ENCODE peak calls at places on chromosome 5, in ten cellular contexts. X is stimulated activated CD4-positive, alpha-beta T cell treated with anti-CD3 and anti-CD28 coated beads, Interleukin-2, amount 100 ng/mL, for 4 hours; P is GM03348; S is mesenteric fat pad; C is A172; Y is CD4-positive, CD25-positive, alpha-beta regulatory T cell; F is foreskin melanocyte; I is HEK293T; Z is germinal center; U is ureter. M is an unnamed sample.

GRCh38 chr5:53983568-53984465 is 326.6 kb downstream of the ARL15 start:
- DNase-seq in I (no peak), Y (no peak), F (no peak), Z (no peak), C (peak), P (peak), U (no peak), X (no peak), S (no peak), M (no peak)

GRCh38 chr5:93402451-93402850 is 178.6 kb downstream of the NR2F1-AS1 start:
- DNase-seq in X (no peak), F (no peak), S (no peak), I (no peak), P (no peak), Y (no peak), C (no peak), Z (no peak), U (no peak), M (no peak)

GRCh38 chr5:82105457-82105856 is 133.6 kb downstream of the ATG10 start:
- DNase-seq in U (no peak), Y (no peak), C (peak), I (no peak), P (no peak), Z (no peak), X (no peak), S (no peak), F (no peak), M (no peak)

GRCh38 chr5:134738963-134739661 is 764 bp downstream of the CAMLG start:
- DNase-seq in U (no peak), C (peak), Y (peak), P (peak), Z (peak), S (no peak), X (no peak), I (peak), F (peak), M (peak)

GRCh38 chr5:344668-345067 is 23.2 kb downstream of the AHRR start:
- DNase-seq in X (no peak), Z (no peak), P (no peak), I (no peak), Y (no peak), F (no peak), S (peak), C (no peak), U (no peak), M (no peak)

GRCh38 chr5:34516686-34517085 is 139.4 kb upstream of the RAI14 start:
- DNase-seq in C (no peak), F (no peak), Z (no peak), P (no peak), Y (no peak), S (no peak), I (no peak), U (no peak), X (no peak), M (no peak)

GRCh38 chr5:124546643-124547042 is 199.8 kb downstream of the ZNF608 start:
- DNase-seq in F (no peak), Z (no peak), Y (no peak), X (no peak), C (peak), P (peak), I (no peak), S (no peak), U (no peak), M (no peak)

GRCh38 chr5:82595083-82595482 is 316.9 kb upstream of the RPS23 start:
- DNase-seq in U (no peak), I (no peak), Y (no peak), C (no peak), S (no peak), Z (no peak), F (no peak), X (no peak), P (no peak), M (no peak)

GRCh38 chr5:4781312-4781711 is 358.8 kb upstream of the ADAMTS16 start:
- DNase-seq in I (no peak), Y (no peak), P (no peak), U (no peak), F (no peak), X (no peak), Z (no peak), C (no peak), S (no peak), M (no peak)

GRCh38 chr5:1510631-1511030 is 13.1 kb downstream of the LPCAT1 start:
- DNase-seq in Y (no peak), C (no peak), U (no peak), P (no peak), S (no peak), X (no peak), Z (no peak), F (no peak), I (no peak), M (no peak)

GRCh38 chr5:146073239-146073900 is 32.0 kb downstream of the PLAC8L1 start:
- DNase-seq in Z (no peak), S (no peak), U (no peak), Y (no peak), X (no peak), F (no peak), I (no peak), P (no peak), C (no peak), M (no peak)

GRCh38 chr5:170353946-170354345 is 35.2 kb downstream of the KCNMB1 start:
- DNase-seq in S (no peak), Y (no peak), F (no peak), P (no peak), U (no peak), Z (no peak), I (no peak), X (no peak), C (no peak), M (no peak)

GRCh38 chr5:170095687-170096086 is 10.0 kb upstream of the FOXI1 start:
- DNase-seq in U (no peak), I (no peak), S (no peak), P (no peak), Y (no peak), Z (no peak), X (no peak), F (no peak), C (peak), M (no peak)

GRCh38 chr5:178265746-178266145 is 33.1 kb upstream of the PHYKPL start:
- DNase-seq in C (no peak), U (no peak), P (no peak), S (no peak), X (no peak), I (no peak), Y (no peak), Z (no peak), F (no peak), M (no peak)

GRCh38 chr5:115246361-115246991 is 16.2 kb downstream of the PGGT1B start:
- DNase-seq in P (peak), C (peak), Z (peak), I (peak), X (no peak), F (peak), S (no peak), U (no peak), Y (peak), M (peak)

GRCh38 chr5:54807421-54807820 is 178.0 kb downstream of the ESM1 start:
- DNase-seq in P (peak), F (no peak), I (no peak), U (no peak), C (peak), X (no peak), Y (no peak), S (no peak), Z (no peak), M (no peak)

GRCh38 chr5:77218263-77218662 is 7.8 kb downstream of the PDE8B start:
- DNase-seq in Y (no peak), P (no peak), Z (no peak), U (no peak), I (peak), S (no peak), X (no peak), C (no peak), F (no peak), M (no peak)

GRCh38 chr5:154456540-154456939 is 10.7 kb downstream of the SAP30L start:
- DNase-seq in I (no peak), Z (no peak), U (no peak), S (no peak), X (no peak), P (no peak), Y (no peak), F (no peak), C (no peak), M (no peak)

GRCh38 chr5:129133553-129133952 is 39.0 kb downstream of the ISOC1 start:
- DNase-seq in I (no peak), Y (no peak), P (no peak), S (no peak), C (no peak), U (no peak), Z (no peak), X (no peak), F (no peak), M (no peak)

GRCh38 chr5:80408475-80408875 is 611 bp downstream of the ZFYVE16 start:
- DNase-seq in Z (no peak), P (peak), I (peak), S (no peak), C (peak), X (peak), U (no peak), F (no peak), Y (peak), M (no peak)

GRCh38 chr5:6190838-6191237 is 187.5 kb downstream of the MED10 start:
- DNase-seq in I (no peak), F (no peak), U (no peak), S (no peak), C (no peak), Z (no peak), P (no peak), Y (no peak), X (no peak), M (no peak)

GRCh38 chr5:14101922-14102321 is 41.2 kb upstream of the TRIO start:
- DNase-seq in X (no peak), C (peak), S (no peak), P (peak), Z (no peak), I (no peak), Y (no peak), U (no peak), F (no peak), M (no peak)

GRCh38 chr5:113806823-113807222 is 293.3 kb downstream of the YTHDC2 start:
- DNase-seq in C (no peak), P (peak), S (no peak), F (no peak), Z (no peak), U (no peak), I (no peak), Y (no peak), X (no peak), M (no peak)

GRCh38 chr5:57887851-57888621 is 405.4 kb upstream of the ACTBL2 start:
- DNase-seq in S (no peak), X (no peak), I (peak), C (peak), Z (no peak), F (no peak), U (peak), Y (no peak), P (peak), M (no peak)

GRCh38 chr5:140042551-140043507 is at the start of gene NRG2:
- DNase-seq in Z (peak), I (peak), X (no peak), P (peak), U (peak), S (no peak), F (peak), Y (peak), C (peak), M (peak)